ENCODE peak calls at places on chromosome 5, in eight cellular contexts. A, D, J, O, Q, U, L and N are unnamed samples.

GRCh38 chr5:83145241-83145640 is 67.9 kb downstream of the XRCC4 start:
- DNase-seq in A (no peak), D (no peak), J (no peak), O (no peak), Q (no peak), U (no peak), L (peak), N (no peak)

GRCh38 chr5:65803699-65804426 is 81.9 kb downstream of the NLN start:
- DNase-seq in A (no peak), D (no peak), J (no peak), O (no peak), Q (no peak), U (no peak), L (no peak), N (no peak)

GRCh38 chr5:96893342-96893741 is 17.0 kb downstream of the ERAP2 start:
- DNase-seq in A (no peak), D (peak), J (no peak), O (no peak), Q (no peak), U (peak), L (peak), N (no peak)

GRCh38 chr5:6766558-6767191 is 53.4 kb downstream of the TENT4A start:
- DNase-seq in A (peak), D (peak), J (peak), O (peak), Q (peak), U (peak), L (peak), N (no peak)

GRCh38 chr5:154620406-154620805 is 134.8 kb upstream of the LARP1 start:
- DNase-seq in A (no peak), D (no peak), J (no peak), O (no peak), Q (no peak), U (no peak), L (no peak), N (no peak)

GRCh38 chr5:178388381-178389030 is 155.9 kb upstream of the PHYKPL start:
- DNase-seq in A (no peak), D (no peak), J (no peak), O (peak), Q (peak), U (no peak), L (peak), N (no peak)

GRCh38 chr5:155935723-155936122 is 391.2 kb upstream of the SGCD start:
- DNase-seq in A (no peak), D (no peak), J (no peak), O (no peak), Q (no peak), U (no peak), L (no peak), N (no peak)

GRCh38 chr5:131379723-131380122 is 115.9 kb downstream of the CDC42SE2 start:
- DNase-seq in A (peak), D (peak), J (peak), O (no peak), Q (no peak), U (peak), L (no peak), N (peak)

GRCh38 chr5:89133975-89134374 is 251.0 kb upstream of the MEF2C start:
- DNase-seq in A (no peak), D (no peak), J (no peak), O (no peak), Q (no peak), U (no peak), L (no peak), N (no peak)

DNA sequence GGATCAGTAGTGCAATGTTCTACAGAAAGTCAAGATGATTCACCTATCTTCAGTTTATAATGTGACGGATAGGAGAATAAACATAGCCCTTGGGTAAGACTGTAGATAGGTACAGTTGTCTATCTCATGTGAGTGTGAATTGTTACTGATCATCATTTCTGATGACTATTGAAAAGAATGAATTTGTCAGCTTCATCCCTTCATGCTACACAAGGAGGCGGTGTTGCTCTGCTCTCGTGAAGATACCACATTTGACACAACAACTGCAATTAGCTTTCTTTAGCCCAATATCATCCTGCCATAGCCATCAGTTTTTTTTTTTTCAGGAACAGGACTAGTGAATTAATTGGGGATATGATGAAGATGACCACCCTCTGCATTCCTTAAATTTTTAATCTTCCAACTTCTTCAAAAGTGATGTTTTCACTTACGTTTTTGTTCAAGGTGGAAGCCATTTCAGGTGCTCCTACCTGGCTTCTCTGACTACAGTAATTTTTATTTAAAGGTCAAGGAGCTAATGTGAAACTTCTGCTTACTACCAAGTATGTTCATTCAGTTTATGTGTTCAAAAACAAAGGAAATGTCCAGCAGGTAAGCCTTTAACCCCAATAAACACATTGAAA is 152.9 kb upstream of the MOCS2 start:
- DNase-seq in A (peak), D (no peak), J (no peak), O (no peak), Q (no peak), U (peak), L (peak), N (no peak)
- TF ChIP-seq CTCF in A (no peak), D (peak), J (no peak), O (no peak), Q (peak), U (peak), L (peak), N (no peak)

GRCh38 chr5:136375920-136376319 is 10.6 kb upstream of the TRPC7 start:
- DNase-seq in A (no peak), D (no peak), J (no peak), O (no peak), Q (no peak), U (no peak), L (no peak), N (no peak)

GRCh38 chr5:136374638-136375037 is 9.3 kb upstream of the TRPC7 start:
- DNase-seq in A (no peak), D (no peak), J (no peak), O (no peak), Q (no peak), U (no peak), L (no peak), N (no peak)

DNA sequence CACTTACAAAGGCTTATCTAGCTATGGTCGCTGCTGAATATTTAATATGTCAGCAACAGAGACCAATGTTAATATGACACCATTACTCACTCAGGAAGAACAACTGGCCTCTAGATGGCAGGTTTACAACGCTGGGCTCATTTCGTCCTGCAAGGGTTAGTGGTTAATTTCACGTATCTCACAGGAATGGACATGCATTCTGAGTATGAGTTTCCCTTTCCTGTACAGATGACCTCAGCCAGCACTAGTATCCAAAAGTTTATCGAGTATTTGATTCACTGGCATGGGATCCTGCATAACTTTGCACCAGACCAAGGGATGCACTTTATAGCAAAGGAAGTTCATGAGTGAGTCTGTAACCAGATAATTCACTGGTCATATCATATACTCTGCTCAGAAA is 8.7 kb upstream of the TRPC7 start:
- DNase-seq in A (no peak), D (no peak), J (no peak), O (no peak), Q (no peak), U (peak), L (peak), N (no peak)
- TF ChIP-seq CTCF in A (no peak), D (peak), J (no peak), O (no peak), Q (no peak), U (peak), L (peak), N (no peak)

GRCh38 chr5:90792725-90793124 is 234.1 kb downstream of the ADGRV1 start:
- DNase-seq in A (no peak), D (no peak), J (no peak), O (no peak), Q (no peak), U (no peak), L (peak), N (no peak)

DNA sequence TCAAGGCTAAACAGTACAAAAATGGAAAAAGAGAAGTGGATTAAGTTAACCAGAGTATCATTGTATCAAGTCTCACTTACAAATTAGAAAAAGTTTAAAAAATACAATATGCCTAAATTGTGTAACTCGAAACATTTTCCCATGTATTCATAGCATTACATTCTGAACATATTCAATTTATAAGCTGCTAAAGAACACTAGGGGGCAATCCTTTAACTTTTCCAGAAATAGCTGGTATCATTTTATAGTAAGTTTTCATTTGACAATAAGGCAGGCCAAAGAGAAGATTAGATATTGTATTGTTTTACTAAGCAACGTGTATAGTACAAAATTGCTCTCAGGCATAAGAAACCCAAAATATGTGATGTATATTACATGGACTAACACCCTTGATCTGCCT is 234.6 kb downstream of the ADGRV1 start:
- DNase-seq in A (no peak), D (no peak), J (no peak), O (no peak), Q (no peak), U (peak), L (no peak), N (no peak)
- TF ChIP-seq CTCF in A (no peak), D (no peak), J (no peak), O (no peak), Q (no peak), U (no peak), L (peak), N (no peak)

DNA sequence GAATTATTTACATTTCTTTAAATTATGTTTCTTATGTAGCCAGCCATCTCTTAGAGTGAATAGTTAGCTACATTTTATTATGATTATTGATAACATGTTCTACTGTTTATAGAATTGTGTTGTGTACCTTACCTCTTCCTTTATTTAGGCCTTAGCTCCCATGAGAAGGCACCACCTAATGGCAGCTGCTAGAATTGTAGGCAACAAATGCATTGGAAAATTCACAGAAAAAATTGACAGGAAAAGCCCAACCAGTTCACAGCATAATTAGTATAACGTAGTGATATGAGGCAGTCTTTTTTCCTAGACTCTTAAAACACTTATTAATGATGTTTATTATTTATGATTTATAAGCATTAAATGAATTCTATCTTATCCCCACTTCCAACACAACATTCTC is 175.8 kb downstream of the WDR70 start:
- DNase-seq in A (no peak), D (no peak), J (no peak), O (no peak), Q (no peak), U (peak), L (peak), N (no peak)
- TF ChIP-seq CTCF in A (peak), D (peak), J (peak), O (peak), Q (no peak), U (peak), L (peak), N (no peak)